ENCODE peak calls at places on chromosome X, in seven cellular contexts. M is heart left ventricle, A is uterus, D is tibial nerve, V is esophagus squamous epithelium, I is suprapubic skin, C is ovary. R is an unnamed sample.
A peak's percentile ranks its signal among the peaks of the same experiment; 100 is the strongest.

GRCh38 chrX:46308106-46308505 is 237.1 kb downstream of the ZNF674 start:
- DNase-seq in D (no peak), A (no peak), I (no peak), V (no peak), C (no peak), M (no peak), R (no peak)

GRCh38 chrX:56343231-56343630 is 111.1 kb downstream of the KLF8 start:
- DNase-seq in A (no peak), I (no peak), D (no peak), C (no peak), M (no peak), V (no peak), R (no peak)

GRCh38 chrX:19814240-19814639 is 73.2 kb downstream of the SH3KBP1 start:
- DNase-seq in V (no peak), I (no peak), C (no peak), D (no peak), M (peak; percentile 8), A (no peak), R (no peak)

GRCh38 chrX:72306085-72306801 is 529 bp upstream of the CITED1 start:
- DNase-seq in V (no peak), A (no peak), C (no peak), I (no peak), D (no peak), M (no peak), R (no peak)

GRCh38 chrX:24025741-24026402 is 1.1 kb downstream of the KLHL15 start:
- DNase-seq in V (no peak), D (peak; percentile 47), A (no peak), I (peak; percentile 65), C (no peak), M (no peak), R (peak; percentile 79)

GRCh38 chrX:45172890-45173289 is 27.8 kb downstream of the DIPK2B start:
- DNase-seq in C (no peak), I (no peak), D (no peak), A (no peak), V (no peak), M (no peak), R (no peak)

GRCh38 chrX:108091878-108092291 is 307 bp downstream of the ATG4A start:
- DNase-seq in D (no peak), A (no peak), V (no peak), I (no peak), M (no peak), C (no peak), R (no peak)

GRCh38 chrX:80335062-80335830 is 85.0 kb upstream of the TENT5D start:
- DNase-seq in I (no peak), A (peak; percentile 15), D (peak; percentile 8), V (no peak), M (peak; percentile 7), C (peak; percentile 77), R (peak; percentile 66)

GRCh38 chrX:19682712-19683331 is 167.5 kb upstream of the MAP3K15 start:
- DNase-seq in A (peak; percentile 65), I (peak; percentile 80), M (peak; percentile 54), V (no peak), C (peak; percentile 72), D (peak; percentile 45), R (peak; percentile 80)

GRCh38 chrX:18973527-18974192 is 10.3 kb downstream of the PHKA2 start:
- DNase-seq in I (no peak), M (no peak), C (no peak), V (no peak), D (no peak), A (no peak), R (no peak)

GRCh38 chrX:92247076-92247475 is 467.9 kb downstream of the PCDH11X start:
- DNase-seq in D (no peak), A (no peak), I (no peak), C (no peak), M (no peak), V (no peak), R (no peak)

GRCh38 chrX:119507206-119507605 is 39.0 kb downstream of the SLC25A5 start:
- DNase-seq in D (no peak), A (no peak), C (no peak), V (no peak), I (no peak), M (no peak), R (peak; percentile 21)

GRCh38 chrX:134969726-134970125 is 21.1 kb upstream of the SMIM10 start:
- DNase-seq in I (no peak), M (no peak), V (no peak), D (peak; percentile 14), C (no peak), A (no peak), R (no peak)

GRCh38 chrX:132034648-132035047 is 11.5 kb downstream of the STK26 start:
- DNase-seq in D (no peak), C (no peak), I (no peak), V (no peak), A (no peak), M (no peak), R (no peak)
- TF ChIP-seq POLR2A in D (no peak), C (no peak), I (no peak), V (no peak), A (no peak), M (no peak), R (no peak)

DNA sequence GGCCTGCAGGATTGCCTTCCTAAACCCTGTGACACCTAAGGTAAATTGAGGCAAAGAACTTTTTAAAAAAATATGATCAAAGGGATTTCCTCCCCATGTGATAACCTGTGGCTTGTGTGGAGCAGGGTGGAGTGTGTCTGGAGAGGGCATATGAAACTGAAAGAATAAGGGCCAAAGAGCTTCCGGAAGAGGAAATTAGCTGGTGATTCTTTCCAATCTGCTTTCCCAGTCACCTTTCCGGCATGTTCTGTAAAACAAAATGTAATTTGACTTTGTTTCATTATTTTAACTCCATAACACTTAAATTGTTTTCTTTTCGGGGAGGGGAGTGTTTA is 620 bp downstream of the XIAP start:
- DNase-seq in I (no peak), D (peak; percentile 20), V (no peak), M (no peak), C (no peak), A (no peak), R (no peak)
- TF ChIP-seq POLR2A in I (no peak), D (no peak), V (peak; percentile 3), M (no peak), C (no peak), A (no peak), R (no peak)

GRCh38 chrX:154383359-154384283 is 4.5 kb downstream of the EMD start:
- DNase-seq in I (no peak), M (no peak), A (peak; percentile 39), V (no peak), D (no peak), C (peak; percentile 63), R (peak; percentile 73)
- TF ChIP-seq POLR2A in I (no peak), M (no peak), A (no peak), V (no peak), D (no peak), C (no peak), R (no peak)

GRCh38 chrX:110316351-110317078 is 1.4 kb downstream of the AMMECR1 start:
- DNase-seq in V (no peak), D (no peak), C (no peak), I (no peak), M (no peak), A (no peak), R (no peak)
- TF ChIP-seq POLR2A in V (no peak), D (no peak), C (no peak), I (no peak), M (no peak), A (no peak), R (no peak)

GRCh38 chrX:40646489-40647306 is 663 bp downstream of the CXorf38 start:
- DNase-seq in D (peak; percentile 7), A (peak; percentile 47), M (peak; percentile 21), V (no peak), C (peak; percentile 66), I (peak; percentile 78), R (peak; percentile 80)

GRCh38 chrX:40644175-40644574 is 3.2 kb downstream of the CXorf38 start:
- DNase-seq in M (no peak), A (no peak), V (no peak), I (no peak), C (no peak), D (peak; percentile 21), R (no peak)

GRCh38 chrX:40647307-40648197 is at the start of gene CXorf38:
- DNase-seq in V (peak; percentile 63), A (peak; percentile 98), C (peak; percentile 99), D (peak; percentile 80), M (peak; percentile 88), I (peak; percentile 89), R (peak; percentile 97)

GRCh38 chrX:40644821-40645358 is 2.5 kb downstream of the CXorf38 start:
- DNase-seq in I (no peak), D (peak; percentile 60), M (peak; percentile 62), C (peak; percentile 46), A (peak; percentile 50), V (peak; percentile 7), R (peak; percentile 74)
- TF ChIP-seq POLR2A in I (no peak), D (no peak), M (no peak), C (no peak), A (no peak), V (peak; percentile 17), R (no peak)

GRCh38 chrX:50333308-50333707 is 128.7 kb downstream of the CCNB3 start:
- DNase-seq in D (no peak), M (no peak), I (no peak), A (no peak), V (no peak), C (no peak), R (no peak)
- TF ChIP-seq POLR2A in D (no peak), M (no peak), I (no peak), A (no peak), V (no peak), C (no peak), R (no peak)

GRCh38 chrX:84362184-84362838 is 139.9 kb downstream of the HDX start:
- DNase-seq in V (no peak), M (no peak), D (no peak), I (no peak), C (no peak), A (no peak), R (no peak)
- TF ChIP-seq POLR2A in V (no peak), M (no peak), D (no peak), I (no peak), C (no peak), A (no peak), R (no peak)

GRCh38 chrX:136061302-136061701 is 76.1 kb downstream of the SLC9A6 start:
- DNase-seq in A (no peak), I (no peak), D (no peak), V (no peak), M (peak; percentile 28), C (no peak), R (no peak)

GRCh38 chrX:136057567-136057966 is 72.3 kb downstream of the SLC9A6 start:
- DNase-seq in D (no peak), V (no peak), A (no peak), C (no peak), I (no peak), M (no peak), R (no peak)

GRCh38 chrX:136059350-136059749 is 74.1 kb downstream of the SLC9A6 start:
- DNase-seq in I (no peak), A (no peak), C (no peak), V (no peak), M (no peak), D (no peak), R (no peak)

DNA sequence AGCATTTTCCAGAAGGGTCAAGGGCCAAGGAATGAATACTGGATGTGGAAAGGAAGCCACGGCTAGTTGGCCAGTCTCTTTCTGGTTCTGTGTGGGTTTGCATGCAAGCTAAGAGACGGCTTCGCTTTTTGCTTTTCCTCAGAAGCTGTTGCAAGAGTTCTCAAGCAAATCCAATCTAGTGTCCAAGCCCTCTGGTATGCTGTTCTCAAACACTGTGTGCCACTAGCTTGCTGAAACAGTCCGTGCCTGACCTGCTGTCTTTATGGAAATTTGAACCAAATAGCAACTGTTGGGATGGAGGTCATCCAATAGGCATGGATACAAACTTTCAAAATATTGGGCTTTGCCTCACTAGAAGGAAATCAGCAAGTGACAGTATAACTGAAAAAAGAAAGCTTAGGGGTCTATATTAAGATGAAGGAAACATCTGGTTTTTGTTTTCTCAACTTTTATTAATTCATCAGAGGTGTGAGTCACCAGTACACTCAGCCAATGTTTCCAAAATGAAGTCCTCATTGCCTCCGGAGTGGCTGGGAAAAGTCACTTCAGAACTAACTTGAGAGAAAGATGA is 70.5 kb downstream of the SLC9A6 start:
- DNase-seq in C (no peak), M (no peak), D (peak; percentile 50), A (peak; percentile 51), I (no peak), V (no peak), R (peak; percentile 91)
- TF ChIP-seq POLR2A in C (peak; percentile 38), M (no peak), D (peak; percentile 21), A (peak; percentile 50), I (no peak), V (no peak), R (peak; percentile 34)

R was measured in sigmoid colon.